ENCODE peak calls at places on chromosomes 12 and 14, in five cellular contexts. V, I, G, T and L are unnamed samples.
A peak's percentile ranks its signal among the peaks of the same experiment; 100 is the strongest.

GRCh38 chr12:13982010-13982409 is 608 bp upstream of the GRIN2B start:
- DNase-seq in T (no peak), I (no peak), G (peak; percentile 15), V (peak; percentile 38), L (peak; percentile 94)

GRCh38 chr14:103927566-103927965 is 690 bp upstream of the TDRD9 start:
- DNase-seq in I (no peak), G (no peak), V (no peak), T (no peak), L (no peak)

GRCh38 chr14:58107041-58107440 is 45.0 kb downstream of the ARMH4 start:
- DNase-seq in V (no peak), I (no peak), G (no peak), T (no peak), L (no peak)

GRCh38 chr14:75723716-75724115 is 62.7 kb downstream of the TTLL5 start:
- DNase-seq in V (no peak), T (no peak), G (no peak), I (no peak), L (no peak)

GRCh38 chr14:71290960-71291466 is 383.8 kb downstream of the PCNX1 start:
- DNase-seq in T (peak; percentile 58), V (no peak), I (no peak), G (peak; percentile 23), L (no peak)

GRCh38 chr12:16531623-16532022 is 74.3 kb downstream of the LMO3 start:
- DNase-seq in V (peak; percentile 4), T (no peak), I (no peak), G (no peak), L (no peak)

GRCh38 chr12:116159175-116159574 is 118.3 kb downstream of the MED13L start:
- DNase-seq in T (no peak), G (no peak), I (no peak), V (no peak), L (no peak)

GRCh38 chr14:31286456-31287293 is 79.1 kb upstream of the HECTD1 start:
- DNase-seq in V (no peak), T (no peak), G (peak; percentile 50), I (peak; percentile 49), L (no peak)

GRCh38 chr14:34699873-34700621 is 14.3 kb downstream of the CFL2 start:
- DNase-seq in I (no peak), T (no peak), G (peak; percentile 72), V (peak; percentile 43), L (no peak)

GRCh38 chr14:103713304-103714062 is 1.8 kb downstream of the XRCC3 start:
- DNase-seq in V (no peak), G (no peak), I (no peak), T (no peak), L (no peak)

DNA sequence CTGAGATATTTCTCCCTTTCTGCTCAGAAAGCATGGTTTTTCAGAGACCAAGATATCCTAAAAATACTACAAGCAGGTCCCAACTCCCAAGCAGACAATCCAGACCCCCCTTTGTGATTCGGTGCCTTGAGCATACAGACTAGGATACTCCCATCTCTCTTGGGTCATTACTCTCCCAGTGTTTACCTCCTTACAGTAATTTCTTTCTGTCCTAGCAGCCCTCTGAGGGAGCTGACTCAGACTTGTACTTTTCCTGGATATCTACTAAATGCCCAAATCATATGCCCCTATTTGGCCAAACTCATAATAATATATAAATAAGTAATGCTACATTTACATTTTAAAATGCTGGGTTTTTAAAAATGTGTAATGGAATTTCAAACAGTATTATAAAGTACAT is 355.6 kb downstream of the LRIG3 start:
- DNase-seq in I (no peak), T (no peak), G (no peak), V (no peak), L (no peak)
- TF ChIP-seq YY1 in I (no peak), T (no peak), G (no peak), V (no peak), L (no peak)

DNA sequence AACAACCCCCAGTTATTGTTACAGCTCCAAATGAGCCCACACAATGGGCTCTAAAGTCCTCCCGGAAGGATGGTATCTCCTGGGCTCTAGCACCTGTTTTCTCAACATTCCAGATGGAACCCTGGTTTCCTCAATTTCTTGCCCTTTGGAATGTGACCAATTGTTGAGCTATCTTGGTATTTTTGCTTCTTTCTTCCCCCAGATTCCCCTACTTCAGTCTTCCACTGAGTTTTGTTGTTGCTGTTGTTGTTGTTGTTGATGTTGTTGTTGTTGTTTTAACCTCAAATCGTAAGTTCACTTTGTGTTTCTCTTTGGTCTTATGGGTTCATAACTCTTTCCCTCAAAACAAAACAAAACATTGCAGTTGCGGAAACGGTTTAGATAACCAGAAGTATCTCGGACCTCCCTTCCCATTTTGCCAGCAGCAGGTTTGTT is 788 bp upstream of the DDX23 start:
- DNase-seq in V (no peak), T (no peak), I (no peak), G (no peak), L (no peak)
- H3K4me3 ChIP-seq in V (peak overlapping the region; percentile 92), T (peak overlapping the region; percentile 72), I (peak overlapping the region; percentile 48), G (peak overlapping the region; percentile 96), L (peak overlapping the region; percentile 90)

GRCh38 chr14:77039285-77040058 is 11.0 kb upstream of the IRF2BPL start:
- DNase-seq in V (no peak), T (no peak), I (no peak), G (no peak), L (no peak)

GRCh38 chr14:77036484-77037337 is 8.2 kb upstream of the IRF2BPL start:
- DNase-seq in G (no peak), I (no peak), V (no peak), T (peak; percentile 60), L (no peak)

GRCh38 chr14:77037886-77038511 is 9.5 kb upstream of the IRF2BPL start:
- DNase-seq in I (no peak), T (no peak), V (no peak), G (no peak), L (no peak)

GRCh38 chr14:77035267-77035666 is 6.8 kb upstream of the IRF2BPL start:
- DNase-seq in T (no peak), G (no peak), I (no peak), V (no peak), L (no peak)

GRCh38 chr14:77037338-77037782 is 8.9 kb upstream of the IRF2BPL start:
- DNase-seq in V (no peak), G (no peak), T (no peak), I (no peak), L (no peak)
- TF ChIP-seq YY1 in V (no peak), G (no peak), T (no peak), I (no peak), L (no peak)

DNA sequence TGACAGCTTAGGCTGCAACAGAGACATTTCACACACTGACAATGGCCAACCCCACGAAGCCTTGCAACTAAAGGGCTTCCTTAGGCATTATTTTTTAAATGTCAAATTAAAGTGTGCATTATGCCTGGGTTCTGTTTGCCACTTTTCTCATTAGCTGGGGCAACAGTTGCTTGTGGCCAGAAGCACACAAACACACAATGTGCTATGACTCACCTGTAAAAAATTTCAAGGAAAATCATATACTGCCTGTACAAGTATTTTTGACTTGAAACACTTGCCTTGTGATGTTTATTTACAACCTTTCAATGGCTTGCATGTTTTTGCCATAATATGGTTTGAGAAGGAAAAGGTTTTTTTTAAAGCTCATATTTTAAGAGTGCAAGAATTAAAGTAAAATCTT is 1.9 kb downstream of the NTN4 start:
- DNase-seq in V (no peak), T (no peak), I (no peak), G (no peak), L (no peak)
- H3K4me3 ChIP-seq in V (no peak overlapping the region), T (no peak overlapping the region), I (no peak overlapping the region), G (no peak overlapping the region), L (no peak overlapping the region)

GRCh38 chr12:114340231-114340630 is 65.7 kb downstream of the TBX5 start:
- DNase-seq in I (no peak), G (no peak), V (no peak), T (no peak), L (no peak)
- TF ChIP-seq YY1 in I (no peak), G (no peak), V (no peak), T (no peak), L (no peak)

GRCh38 chr12:31626270-31626669 is 33.2 kb upstream of the ETFBKMT start:
- DNase-seq in T (no peak), I (no peak), V (no peak), G (no peak), L (no peak)

GRCh38 chr12:31634620-31635019 is 24.9 kb upstream of the ETFBKMT start:
- DNase-seq in G (no peak), V (no peak), T (no peak), I (no peak), L (no peak)

GRCh38 chr12:31633464-31633863 is 26.0 kb upstream of the ETFBKMT start:
- DNase-seq in V (no peak), G (no peak), I (no peak), T (no peak), L (no peak)

DNA sequence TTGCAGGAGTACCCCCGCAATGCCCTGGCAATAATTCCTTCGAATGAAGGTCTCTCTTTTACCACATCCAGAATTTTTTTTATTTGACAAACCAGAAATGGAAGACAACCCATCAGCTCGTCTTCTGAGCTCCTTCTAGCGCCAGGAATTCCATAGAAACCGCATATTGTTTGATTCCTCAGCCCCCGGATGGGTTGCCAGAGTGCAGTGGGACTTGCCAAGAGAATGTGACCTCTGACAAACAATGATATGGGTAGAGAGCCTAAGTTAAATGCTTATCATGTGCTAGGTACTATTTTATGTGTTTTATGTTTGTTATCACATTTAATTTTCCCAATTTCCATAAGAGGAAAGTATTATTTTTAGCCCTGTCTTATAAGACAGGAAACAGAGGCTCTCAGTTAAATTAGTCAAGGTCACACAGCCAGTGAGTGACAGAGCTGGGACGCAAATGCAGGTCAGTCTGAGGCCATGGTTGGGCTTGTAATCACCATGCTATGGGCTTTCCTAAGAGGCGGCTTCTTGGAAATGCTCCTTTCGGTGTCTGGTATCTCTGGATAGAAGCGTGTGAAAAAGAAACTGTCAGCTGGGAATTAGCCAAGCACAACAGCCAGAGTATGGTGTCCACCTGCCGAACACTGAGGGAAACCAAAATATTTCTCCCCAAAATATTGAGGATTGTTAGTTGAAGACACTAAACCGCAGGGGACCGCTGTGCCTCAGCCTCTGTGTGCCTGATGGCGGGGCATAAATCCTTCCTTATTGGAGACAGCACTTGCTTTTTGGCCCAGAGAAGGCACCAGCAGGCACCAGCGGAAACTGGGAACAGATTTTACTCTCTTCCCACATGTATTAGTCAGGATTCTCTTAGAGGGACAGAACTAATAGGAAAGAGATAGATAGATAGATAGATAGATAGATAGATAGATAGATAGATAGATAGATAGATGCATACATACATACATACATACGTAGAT is 29.4 kb upstream of the ETFBKMT start:
- DNase-seq in V (no peak), G (no peak), I (no peak), T (no peak), L (no peak)
- H3K4me3 ChIP-seq in V (no peak overlapping the region), G (no peak overlapping the region), I (no peak overlapping the region), T (no peak overlapping the region), L (no peak overlapping the region)

DNA sequence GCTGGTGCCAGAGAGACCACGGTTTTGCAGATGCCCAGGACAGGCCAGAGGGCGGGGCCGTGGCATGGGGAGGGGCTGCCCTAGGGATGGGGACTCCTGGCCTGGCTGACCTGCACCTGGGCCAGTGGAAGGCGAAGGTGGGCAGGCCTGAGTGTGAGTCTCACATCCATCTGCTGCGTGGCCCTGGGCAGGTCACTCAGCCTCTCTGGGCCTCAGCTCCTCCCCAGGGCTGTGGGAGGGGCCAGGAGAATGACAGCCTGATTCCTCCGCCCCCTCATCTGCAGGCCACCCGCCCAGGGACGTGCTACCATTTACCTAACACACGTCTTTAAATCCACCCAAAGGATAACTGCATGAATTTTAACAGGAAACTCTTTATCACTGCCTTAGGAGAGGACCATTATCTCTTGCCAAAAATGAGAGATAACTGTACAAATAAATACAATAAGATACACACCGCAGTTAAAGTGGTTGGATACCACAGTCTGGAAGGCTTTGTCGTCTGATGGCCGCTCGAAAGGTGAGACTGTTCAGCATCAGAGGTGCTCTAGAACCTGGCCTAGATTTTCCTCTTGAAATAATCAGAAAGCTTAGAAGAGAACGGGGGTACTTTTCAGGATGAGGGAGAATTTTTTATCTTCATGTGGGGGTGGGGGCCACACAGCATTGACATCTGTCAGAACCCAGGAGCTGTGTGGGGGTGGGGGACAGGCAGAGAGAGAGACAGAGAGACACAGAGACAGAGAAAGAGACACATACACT is 90.7 kb downstream of the GALNT9 start:
- DNase-seq in I (no peak), G (no peak), T (no peak), V (no peak), L (no peak)
- TF ChIP-seq YY1 in I (no peak), G (no peak), T (no peak), V (no peak), L (no peak)